ENCODE peak calls at places on chromosomes 12 and 14, in five cellular contexts. L, E, X, T and U are unnamed samples.

GRCh38 chr12:51821423-51822260 is 26.9 kb downstream of the FIGNL2 start:
- DNase-seq in L (no peak), E (no peak), X (no peak), T (no peak), U (no peak)

GRCh38 chr14:103408491-103409155 is 23.4 kb downstream of the MARK3 start:
- DNase-seq in L (peak), E (peak), X (peak), T (no peak), U (no peak)

GRCh38 chr12:57992001-57992400 is 50.6 kb downstream of the ATP23 start:
- DNase-seq in L (no peak), E (no peak), X (no peak), T (no peak), U (no peak)

GRCh38 chr14:63493246-63493645 is 49.9 kb downstream of the PPP2R5E start:
- DNase-seq in L (peak), E (peak), X (no peak), T (no peak), U (peak)

GRCh38 chr12:69694123-69694522 is 5.0 kb downstream of the BEST3 start:
- DNase-seq in L (no peak), E (no peak), X (no peak), T (no peak), U (no peak)

GRCh38 chr14:33404054-33404453 is 465.4 kb downstream of the NPAS3 start:
- DNase-seq in L (peak), E (peak), X (peak), T (no peak), U (no peak)

GRCh38 chr12:89733579-89734201 is 25.1 kb upstream of the ATP2B1 start:
- DNase-seq in L (peak), E (no peak), X (peak), T (no peak), U (no peak)

GRCh38 chr14:93764211-93764659 is 24.1 kb downstream of the PRIMA1 start:
- DNase-seq in L (peak), E (no peak), X (no peak), T (no peak), U (no peak)

GRCh38 chr12:68521321-68521839 is 89.3 kb upstream of the RAP1B start:
- DNase-seq in L (peak), E (no peak), X (peak), T (no peak), U (no peak)

GRCh38 chr12:114744696-114745095 is 60.7 kb upstream of the TBX3 start:
- DNase-seq in L (peak), E (no peak), X (no peak), T (no peak), U (no peak)

GRCh38 chr12:52992699-52993557 is 13.3 kb upstream of the EIF4B start:
- DNase-seq in L (peak), E (peak), X (peak), T (no peak), U (no peak)

GRCh38 chr14:104249706-104250105 is 111.3 kb downstream of the KIF26A start:
- DNase-seq in L (no peak), E (no peak), X (no peak), T (peak), U (no peak)

GRCh38 chr12:64699504-64700115 is 59.6 kb downstream of the GNS start:
- DNase-seq in L (no peak), E (no peak), X (no peak), T (no peak), U (no peak)

GRCh38 chr12:112916270-112916669 is 9.5 kb downstream of the OAS1 start:
- DNase-seq in L (no peak), E (no peak), X (no peak), T (no peak), U (no peak)

GRCh38 chr12:34126805-34127204 is 104.5 kb downstream of the ALG10 start:
- DNase-seq in L (no peak), E (no peak), X (no peak), T (no peak), U (no peak)

GRCh38 chr14:72683787-72684186 is 210.1 kb downstream of the DPF3 start:
- DNase-seq in L (peak), E (no peak), X (no peak), T (no peak), U (no peak)

GRCh38 chr12:65494537-65494936 is 216.1 kb downstream of the MSRB3 start:
- DNase-seq in L (no peak), E (no peak), X (peak), T (no peak), U (no peak)

GRCh38 chr14:61101803-61102548 is 120.9 kb downstream of the SLC38A6 start:
- DNase-seq in L (peak), E (peak), X (peak), T (peak), U (no peak)

GRCh38 chr14:75047506-75047905 is 3.8 kb downstream of the MLH3 start:
- DNase-seq in L (peak), E (no peak), X (no peak), T (no peak), U (no peak)

GRCh38 chr12:124923906-124924734 is 9.7 kb upstream of the UBC start:
- DNase-seq in L (peak), E (peak), X (peak), T (peak), U (no peak)

GRCh38 chr14:103207038-103207403 is 83.8 kb downstream of the TNFAIP2 start:
- DNase-seq in L (no peak), E (peak), X (peak), T (peak), U (no peak)

GRCh38 chr14:81004575-81004974 is 49.2 kb downstream of the TSHR start:
- DNase-seq in L (no peak), E (no peak), X (no peak), T (no peak), U (no peak)

GRCh38 chr12:42633594-42633993 is 44.0 kb upstream of the PRICKLE1 start:
- DNase-seq in L (no peak), E (no peak), X (no peak), T (no peak), U (no peak)

GRCh38 chr12:4266990-4267389 is 6.6 kb upstream of the CCND2 start:
- DNase-seq in L (no peak), E (no peak), X (no peak), T (no peak), U (no peak)

GRCh38 chr12:56785141-56785865 is 22.2 kb downstream of the HSD17B6 start:
- DNase-seq in L (no peak), E (no peak), X (no peak), T (no peak), U (no peak)

GRCh38 chr12:18054925-18055324 is 35.1 kb downstream of the RERGL start:
- DNase-seq in L (no peak), E (no peak), X (no peak), T (no peak), U (no peak)

GRCh38 chr12:98699568-98699967 is 54.5 kb downstream of the APAF1 start:
- DNase-seq in L (peak), E (no peak), X (no peak), T (no peak), U (no peak)

GRCh38 chr12:45989277-45989856 is 1.0 kb downstream of the SCAF11 start:
- DNase-seq in L (peak), E (no peak), X (no peak), T (no peak), U (peak)

GRCh38 chr14:90815817-90816662 is at the start of gene TTC7B:
- DNase-seq in L (peak), E (peak), X (peak), T (peak), U (peak)

GRCh38 chr14:28763914-28764848 is 2.4 kb upstream of the FOXG1 start:
- DNase-seq in L (no peak), E (peak), X (no peak), T (peak), U (no peak)

DNA sequence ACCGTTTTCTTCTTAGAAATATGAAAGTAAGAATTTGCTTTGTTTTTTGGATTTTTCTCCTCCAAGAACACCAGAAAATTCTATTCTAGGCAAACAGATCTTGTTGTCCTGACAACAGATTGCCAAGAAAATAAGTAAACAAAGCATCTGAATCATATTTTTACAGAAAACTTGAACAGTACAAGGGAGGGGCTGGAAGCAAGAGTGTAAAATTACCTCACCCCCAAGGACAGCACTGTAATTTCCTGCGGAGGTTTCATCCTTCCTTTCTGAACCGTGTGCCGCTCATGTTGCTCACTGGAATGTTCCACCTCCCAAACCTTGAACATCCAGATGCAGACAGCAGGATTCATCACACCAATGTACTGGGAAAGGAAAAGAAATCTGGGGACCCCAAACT is 5.4 kb upstream of the CAMKK2 start:
- DNase-seq in L (no peak), E (no peak), X (peak), T (no peak), U (no peak)
- H3K23ac ChIP-seq in L (no peak), E (no peak), X (no peak), T (no peak), U (no peak)

DNA sequence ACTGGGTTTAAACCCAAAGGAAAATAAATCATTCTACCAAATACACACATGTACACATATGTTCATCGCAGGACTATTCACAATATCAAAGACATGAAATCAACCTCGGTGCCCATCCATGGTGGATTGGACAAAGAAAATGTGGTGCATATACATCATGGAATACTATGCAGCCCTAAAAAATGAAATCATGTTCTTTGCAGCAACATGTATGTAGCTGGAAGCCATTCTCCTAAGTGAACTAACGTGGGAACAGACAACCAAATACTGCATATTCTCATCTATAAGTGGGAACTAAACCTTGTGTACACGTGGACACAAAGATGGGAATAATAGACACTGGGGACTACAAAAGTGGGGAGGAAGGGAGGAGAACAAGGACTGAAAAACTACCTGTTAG is 96.6 kb downstream of the LMNTD1 start:
- DNase-seq in L (no peak), E (no peak), X (no peak), T (no peak), U (no peak)
- H3K23ac ChIP-seq in L (no peak), E (no peak), X (no peak), T (no peak), U (no peak)

GRCh38 chr12:11166300-11166699 is 4.7 kb upstream of the SMIM10L1 start:
- DNase-seq in L (no peak), E (no peak), X (no peak), T (no peak), U (no peak)

GRCh38 chr12:11158885-11159444 is 12.0 kb upstream of the SMIM10L1 start:
- DNase-seq in L (no peak), E (no peak), X (peak), T (no peak), U (no peak)

GRCh38 chr12:11164384-11164783 is 6.6 kb upstream of the SMIM10L1 start:
- DNase-seq in L (peak), E (no peak), X (no peak), T (no peak), U (no peak)

DNA sequence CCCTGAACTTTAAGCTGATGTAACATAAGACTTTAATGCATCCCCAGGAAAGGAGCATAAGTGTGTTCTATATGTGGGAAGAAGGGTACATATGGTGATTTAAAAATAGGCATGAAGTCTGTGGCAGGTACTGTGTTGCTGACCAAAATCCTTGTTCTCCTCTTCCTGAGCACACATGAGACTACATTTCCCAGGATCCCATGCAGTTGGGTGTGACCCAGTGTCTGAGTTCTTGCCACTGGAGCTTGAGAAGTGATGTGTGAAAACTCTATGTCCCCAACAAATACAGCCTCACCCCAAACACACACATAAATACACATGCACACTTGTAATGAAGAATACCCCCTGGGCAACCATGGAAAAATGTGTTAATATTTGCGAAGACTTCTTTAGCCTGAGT is 8.5 kb upstream of the SMIM10L1 start:
- DNase-seq in L (no peak), E (peak), X (no peak), T (no peak), U (no peak)
- H3K23ac ChIP-seq in L (no peak), E (no peak), X (no peak), T (no peak), U (no peak)

DNA sequence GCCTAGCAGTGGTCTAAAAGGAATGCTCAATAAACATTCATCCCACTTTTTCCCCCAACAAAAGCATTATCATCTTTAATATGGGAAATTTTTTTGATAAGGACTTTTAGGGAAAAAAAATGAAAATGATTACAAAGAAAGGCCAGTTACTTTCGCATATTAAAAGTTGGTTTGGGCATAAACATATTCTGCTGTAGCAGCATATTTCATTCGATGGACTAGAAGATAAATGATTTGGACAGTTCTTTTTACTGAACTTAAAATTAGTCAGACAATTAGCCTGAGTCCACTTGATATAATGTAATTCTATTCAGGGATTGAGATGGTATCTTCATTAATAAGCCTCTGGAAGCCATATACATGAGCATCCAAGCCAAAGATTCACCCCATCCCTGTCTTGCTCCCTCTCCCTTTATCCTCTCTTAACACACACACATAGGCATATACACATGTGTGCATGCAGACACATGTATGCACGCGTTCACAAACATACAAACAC is 299.1 kb downstream of the NUAK1 start:
- DNase-seq in L (no peak), E (no peak), X (no peak), T (no peak), U (no peak)
- H3K23ac ChIP-seq in L (no peak), E (no peak), X (no peak), T (no peak), U (no peak)

DNA sequence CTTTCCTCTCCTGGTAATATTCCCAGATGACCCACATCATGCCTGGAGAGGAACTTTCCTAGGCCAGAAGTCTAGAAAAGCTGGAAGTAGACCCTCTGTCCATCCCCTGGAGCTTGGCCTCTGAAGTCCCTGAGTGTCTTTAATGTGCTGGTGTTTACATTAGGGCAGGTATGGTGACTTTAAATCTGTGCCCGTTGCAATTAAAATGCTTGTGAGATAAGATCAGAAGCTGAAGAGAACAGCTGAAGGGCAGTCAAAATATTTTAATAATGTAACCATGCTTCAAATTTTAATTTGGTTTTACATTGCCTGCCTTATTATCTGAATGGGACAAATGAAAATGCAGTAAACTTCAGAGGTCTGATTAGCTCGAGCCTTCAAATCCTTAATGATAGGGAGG is 1022.5 kb downstream of the BCL11B start:
- DNase-seq in L (no peak), E (no peak), X (no peak), T (no peak), U (no peak)
- H3K23ac ChIP-seq in L (no peak), E (no peak), X (no peak), T (no peak), U (no peak)